ENCODE peak calls at places on chromosomes 4 and X, in five cellular contexts. U, F, G, X and D are unnamed samples.

GRCh38 chr4:121860121-121860520 is 10.2 kb downstream of the BBS7 start:
- DNase-seq in X (no peak), G (no peak), U (no peak), F (no peak), D (no peak)

GRCh38 chr4:38821739-38822138 is 17.1 kb upstream of the TLR1 start:
- DNase-seq in X (no peak), F (no peak), U (no peak), G (no peak), D (no peak)

GRCh38 chr4:92305878-92306520 is 2.2 kb downstream of the GRID2 start:
- DNase-seq in F (no peak), U (peak), G (no peak), X (no peak), D (no peak)

GRCh38 chrX:154334496-154334895 is 38.9 kb downstream of the TKTL1 start:
- DNase-seq in G (no peak), U (no peak), X (no peak), F (no peak), D (no peak)

GRCh38 chr4:185820119-185821028 is 8.4 kb upstream of the SORBS2 start:
- DNase-seq in F (no peak), X (no peak), U (no peak), G (no peak), D (no peak)

GRCh38 chrX:106300656-106301055 is 132.6 kb downstream of the PWWP3B start:
- DNase-seq in U (no peak), X (no peak), F (no peak), G (no peak), D (no peak)

GRCh38 chr4:20773144-20773997 is 73.1 kb downstream of the PACRGL start:
- DNase-seq in U (peak), F (peak), G (peak), X (peak), D (peak)

GRCh38 chr4:54908744-54909143 is 216.7 kb downstream of the KDR start:
- DNase-seq in X (no peak), G (no peak), U (no peak), F (no peak), D (no peak)

GRCh38 chr4:15479089-15479912 is 9.6 kb downstream of the CC2D2A start:
- DNase-seq in U (peak), X (peak), F (peak), G (peak), D (peak)

GRCh38 chr4:154001187-154001586 is 212.3 kb upstream of the SFRP2 start:
- DNase-seq in U (no peak), G (no peak), X (no peak), F (no peak), D (no peak)

GRCh38 chr4:155478336-155478825 is 101.6 kb upstream of the MAP9 start:
- DNase-seq in G (no peak), F (no peak), U (no peak), X (no peak), D (no peak)

GRCh38 chr4:83153312-83153915 is 38.9 kb upstream of the PLAC8 start:
- DNase-seq in G (no peak), F (no peak), X (no peak), U (no peak), D (no peak)

GRCh38 chr4:185396724-185397402 is at the start of gene ANKRD37:
- DNase-seq in F (no peak), G (peak), X (no peak), U (peak), D (peak)

GRCh38 chr4:24683116-24683515 is 98.8 kb upstream of the DHX15 start:
- DNase-seq in X (no peak), U (no peak), G (no peak), F (no peak), D (no peak)

GRCh38 chr4:24689212-24689611 is 104.9 kb upstream of the DHX15 start:
- DNase-seq in F (no peak), X (no peak), U (no peak), G (no peak), D (no peak)

GRCh38 chr4:24690436-24690835 is 104.9 kb upstream of the SOD3 start:
- DNase-seq in G (no peak), U (no peak), F (no peak), X (no peak), D (no peak)

GRCh38 chr4:24688453-24688852 is 104.1 kb upstream of the DHX15 start:
- DNase-seq in F (no peak), X (no peak), U (no peak), G (no peak), D (no peak)

GRCh38 chr4:24686866-24687672 is 102.7 kb upstream of the DHX15 start:
- DNase-seq in X (peak), U (peak), F (peak), G (no peak), D (no peak)
- TF ChIP-seq CTCF in X (peak), U (peak), F (peak), G (peak), D (peak)

GRCh38 chr4:100169796-100170485 is 20.3 kb downstream of the DDIT4L start:
- DNase-seq in U (peak), G (no peak), F (no peak), X (no peak), D (no peak)

GRCh38 chr4:100168521-100168920 is 21.7 kb downstream of the DDIT4L start:
- DNase-seq in F (no peak), G (no peak), X (no peak), U (no peak), D (no peak)

GRCh38 chr4:100165809-100166208 is 24.5 kb downstream of the DDIT4L start:
- DNase-seq in F (no peak), X (no peak), U (no peak), G (no peak), D (no peak)

GRCh38 chr4:100164808-100165760 is 25.2 kb downstream of the DDIT4L start:
- DNase-seq in F (no peak), X (no peak), U (no peak), G (no peak), D (no peak)

GRCh38 chr4:100166297-100167034 is 23.8 kb downstream of the DDIT4L start:
- DNase-seq in X (no peak), F (no peak), U (no peak), G (no peak), D (no peak)
- TF ChIP-seq CTCF in X (no peak), F (no peak), U (no peak), G (no peak), D (no peak)

GRCh38 chr4:4328206-4328605 is 38.2 kb downstream of the ZBTB49 start:
- DNase-seq in X (no peak), G (no peak), U (no peak), F (no peak), D (no peak)

GRCh38 chr4:4326136-4326535 is 36.1 kb downstream of the ZBTB49 start:
- DNase-seq in U (no peak), X (no peak), F (no peak), G (no peak), D (no peak)

GRCh38 chr4:4329496-4329895 is 39.4 kb downstream of the ZBTB49 start:
- DNase-seq in U (no peak), F (no peak), G (no peak), X (no peak), D (no peak)

GRCh38 chr4:4328840-4329239 is 38.8 kb downstream of the ZBTB49 start:
- DNase-seq in G (no peak), X (no peak), F (no peak), U (no peak), D (no peak)

DNA sequence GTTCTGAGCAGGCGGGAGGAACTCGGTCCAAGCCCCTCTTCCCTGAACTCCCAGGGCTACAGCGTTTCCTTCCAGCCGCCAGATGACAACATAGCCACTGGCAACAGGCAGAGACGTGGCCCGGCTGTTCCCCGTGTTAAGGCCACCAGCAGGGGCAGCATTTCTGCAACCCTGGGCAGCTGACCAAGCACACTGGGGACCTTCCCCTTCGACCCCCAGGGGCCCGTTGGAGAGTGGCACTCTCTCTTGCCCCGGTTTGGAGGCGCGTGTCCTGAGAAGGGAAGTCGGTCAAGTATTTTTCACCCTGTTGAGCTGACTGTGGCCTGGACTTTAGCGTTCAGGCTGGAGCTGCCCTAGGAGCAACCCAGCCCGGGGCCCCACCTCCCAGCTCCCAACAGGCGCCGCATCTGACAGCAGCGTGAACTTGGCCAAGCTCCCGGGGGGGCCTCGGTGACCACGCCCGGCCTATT is 37.6 kb downstream of the ZBTB49 start:
- DNase-seq in G (peak), U (peak), X (peak), F (no peak), D (no peak)
- TF ChIP-seq CTCF in G (peak), U (peak), X (peak), F (no peak), D (peak)

DNA sequence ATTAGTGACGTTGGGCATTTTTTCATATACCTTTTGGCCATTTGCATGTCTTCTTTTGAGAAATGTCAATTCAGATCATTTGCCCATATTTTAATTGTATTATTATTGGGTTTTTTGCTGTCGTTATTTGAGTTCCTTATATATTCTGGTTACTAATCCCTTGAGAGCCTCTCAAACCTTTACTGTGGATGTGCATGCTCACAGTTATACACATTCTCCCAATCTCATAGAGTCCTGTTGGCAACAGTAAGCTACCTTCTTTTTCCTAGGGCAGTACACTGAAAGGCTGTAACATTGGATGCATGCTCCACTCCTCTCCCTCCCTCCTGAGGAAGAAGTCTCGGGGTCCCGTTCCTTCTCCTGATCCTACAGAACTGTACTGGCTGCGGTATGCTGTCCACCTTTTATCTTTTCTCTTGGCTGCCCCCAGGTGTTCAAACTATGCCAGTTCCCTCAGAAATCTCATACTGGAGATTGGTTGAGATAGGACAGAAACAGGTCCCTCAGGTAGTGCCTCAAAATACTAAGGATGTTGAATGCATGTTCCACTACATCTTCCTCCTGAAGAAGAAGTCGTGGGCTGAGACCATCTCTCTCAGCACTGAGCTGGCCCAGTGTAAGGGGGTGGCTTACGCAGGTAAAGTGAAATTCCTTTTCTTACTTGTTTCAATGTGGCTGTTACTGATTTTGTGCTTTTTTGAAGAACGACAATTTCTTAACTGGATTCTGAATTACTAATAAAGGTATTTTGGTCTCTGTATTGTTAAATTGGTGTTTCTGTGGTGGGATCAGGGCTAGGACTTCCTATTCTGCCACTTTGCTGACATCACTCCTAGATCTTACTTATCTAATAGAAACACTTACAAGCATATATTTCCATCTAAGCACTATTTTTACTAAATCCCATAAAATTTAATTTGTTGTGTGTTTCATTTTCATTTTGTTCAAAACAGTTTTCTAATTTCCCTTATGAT is 145.4 kb upstream of the HUWE1 start:
- DNase-seq in F (peak), G (peak), U (peak), X (peak), D (no peak)
- TF ChIP-seq CTCF in F (no peak), G (no peak), U (peak), X (peak), D (peak)

GRCh38 chrX:56857042-56857441 is 128.0 kb downstream of the NBDY start:
- DNase-seq in X (no peak), U (no peak), F (no peak), G (no peak), D (no peak)
- TF ChIP-seq CTCF in X (no peak), U (no peak), F (no peak), G (no peak), D (no peak)

GRCh38 chr4:162408309-162408708 is 244.5 kb upstream of the FSTL5 start:
- DNase-seq in F (no peak), G (no peak), U (no peak), X (no peak), D (no peak)

GRCh38 chr4:162406637-162407370 is 243.0 kb upstream of the FSTL5 start:
- DNase-seq in U (peak), F (no peak), G (no peak), X (no peak), D (no peak)

GRCh38 chr4:162409048-162409447 is 245.2 kb upstream of the FSTL5 start:
- DNase-seq in F (no peak), X (no peak), U (no peak), G (no peak), D (no peak)

DNA sequence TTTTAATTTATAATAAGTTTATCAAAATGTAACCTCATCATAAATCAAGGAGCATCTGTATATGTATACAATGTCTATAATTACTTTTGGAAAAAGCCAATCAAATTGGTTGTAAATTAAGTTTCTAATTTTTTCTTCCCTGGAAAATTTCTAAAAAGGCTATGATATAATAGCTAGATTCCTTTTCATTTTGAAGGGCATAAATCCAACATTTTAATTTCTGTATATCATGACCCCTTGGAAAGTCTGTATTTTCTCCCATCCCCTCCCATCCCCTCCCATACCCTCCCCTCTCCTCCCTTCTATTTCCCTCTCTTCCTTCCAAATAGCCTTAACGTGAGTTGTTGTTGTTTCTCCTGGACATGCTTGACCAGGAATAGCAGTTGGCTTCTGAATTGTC is 247.1 kb upstream of the FSTL5 start:
- DNase-seq in U (no peak), X (no peak), G (no peak), F (no peak), D (no peak)
- TF ChIP-seq CTCF in U (no peak), X (no peak), G (no peak), F (no peak), D (no peak)